ENCODE peak calls at places on chromosome 13, in nine cellular contexts. T is CD8-positive, alpha-beta T cell; U is DND-41; C is IMR-90; W is pancreas; R is psoas muscle; P is fibroblast of lung; E is left ventricle myocardium inferior; A is MM.1S. I is an unnamed sample.

GRCh38 chr13:28624707-28625432 is 34.1 kb upstream of the POMP start:
- DNase-seq in A (no peak), P (no peak), W (no peak), U (no peak), R (no peak), T (no peak), E (no peak), C (no peak), I (no peak)

GRCh38 chr13:100511422-100511821 is 77.2 kb downstream of the GGACT start:
- DNase-seq in U (no peak), C (no peak), W (no peak), P (no peak), R (no peak), E (no peak), A (no peak), T (no peak), I (no peak)

GRCh38 chr13:100532090-100532766 is 56.4 kb downstream of the GGACT start:
- DNase-seq in W (no peak), A (no peak), R (no peak), U (no peak), P (no peak), T (peak; percentile 47), C (no peak), E (no peak), I (no peak)

GRCh38 chr13:96821381-96821780 is 172.9 kb downstream of the OXGR1 start:
- DNase-seq in E (no peak), C (peak; percentile 12), T (no peak), W (no peak), A (no peak), U (no peak), R (no peak), P (peak; percentile 40), I (no peak)

GRCh38 chr13:19658831-19659230 is 25.4 kb downstream of the MPHOSPH8 start:
- DNase-seq in A (no peak), P (no peak), T (no peak), E (no peak), U (no peak), W (no peak), C (no peak), R (no peak), I (no peak)

GRCh38 chr13:23888658-23889597 is at the start of gene MIPEP:
- DNase-seq in R (peak; percentile 93), U (peak; percentile 94), C (peak; percentile 95), A (peak; percentile 88), E (peak; percentile 92), T (peak; percentile 92), W (peak; percentile 92), P (peak; percentile 94), I (peak; percentile 91)

GRCh38 chr13:108656742-108657141 is 27.3 kb downstream of the MYO16 start:
- DNase-seq in P (no peak), R (no peak), U (no peak), A (no peak), W (no peak), T (no peak), E (no peak), C (no peak), I (no peak)

GRCh38 chr13:69980799-69981198 is 126.8 kb upstream of the ATXN8OS start:
- DNase-seq in P (no peak), U (no peak), T (no peak), C (no peak), E (no peak), W (no peak), R (no peak), A (peak; percentile 15), I (no peak)

GRCh38 chr13:23820530-23820929 is 68.7 kb downstream of the MIPEP start:
- DNase-seq in W (no peak), R (no peak), A (no peak), C (no peak), U (no peak), T (no peak), E (no peak), P (no peak), I (no peak)

GRCh38 chr13:28754698-28755545 is 36.2 kb upstream of the SLC46A3 start:
- DNase-seq in E (peak; percentile 36), C (peak; percentile 13), P (peak; percentile 1), W (no peak), A (no peak), R (no peak), U (peak; percentile 71), T (no peak), I (no peak)

GRCh38 chr13:109734002-109734785 is 52.2 kb downstream of the IRS2 start:
- DNase-seq in E (no peak), P (no peak), R (no peak), W (no peak), U (peak; percentile 91), C (no peak), T (no peak), A (no peak), I (no peak)

GRCh38 chr13:92626274-92626673 is 600.3 kb upstream of the GPC6 start:
- DNase-seq in P (no peak), R (no peak), C (no peak), W (no peak), A (no peak), E (no peak), T (no peak), U (no peak), I (no peak)

GRCh38 chr13:40439928-40440327 is 226.5 kb downstream of the FOXO1 start:
- DNase-seq in W (no peak), R (peak; percentile 51), C (no peak), E (peak; percentile 30), A (no peak), P (no peak), T (no peak), U (no peak), I (no peak)
- H3K27ac ChIP-seq in W (peak overlapping the region; percentile 56), R (peak overlapping the region; percentile 68), C (no peak overlapping the region), E (peak overlapping the region; percentile 81), A (no peak overlapping the region), P (no peak overlapping the region), T (no peak overlapping the region), U (no peak overlapping the region), I (no peak overlapping the region)

DNA sequence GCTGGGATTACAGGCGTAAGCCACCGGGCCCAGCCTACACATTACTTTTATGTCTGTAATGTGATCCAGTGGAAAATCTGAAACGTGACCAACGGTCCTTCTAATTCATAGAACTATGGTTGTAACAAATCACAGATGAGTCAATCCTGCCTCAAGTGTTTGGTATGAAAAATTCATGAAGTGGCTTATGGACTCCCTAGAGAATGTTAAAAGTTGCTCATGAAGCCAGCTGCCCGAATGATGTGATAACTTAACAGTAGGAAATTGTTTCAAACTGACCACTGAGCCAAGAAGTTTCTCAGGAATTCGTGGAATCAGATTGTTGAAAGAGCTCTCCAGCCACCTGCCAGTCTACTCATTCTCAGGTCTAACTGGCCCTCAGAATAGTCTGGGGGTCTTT is 59.4 kb upstream of the FARP1 start:
- DNase-seq in A (no peak), T (no peak), W (no peak), E (no peak), C (peak; percentile 98), U (no peak), R (no peak), P (peak; percentile 75), I (no peak)
- TF ChIP-seq CTCF in A (no peak), T (no peak), W (no peak), E (no peak), C (peak; percentile 48), U (no peak), R (no peak), P (peak; percentile 6), I (no peak)

GRCh38 chr13:75455962-75456361 is 26.0 kb downstream of the TBC1D4 start:
- DNase-seq in P (no peak), C (no peak), E (no peak), A (no peak), U (no peak), T (no peak), W (no peak), R (no peak), I (no peak)

GRCh38 chr13:75458696-75459422 is 23.1 kb downstream of the TBC1D4 start:
- DNase-seq in C (no peak), U (no peak), P (no peak), A (peak; percentile 74), E (peak; percentile 41), T (no peak), W (peak; percentile 74), R (peak; percentile 35), I (no peak)

GRCh38 chr13:75452564-75452963 is 29.4 kb downstream of the TBC1D4 start:
- DNase-seq in A (no peak), R (no peak), E (no peak), W (no peak), C (no peak), U (no peak), T (no peak), P (peak; percentile 25), I (peak; percentile 39)

DNA sequence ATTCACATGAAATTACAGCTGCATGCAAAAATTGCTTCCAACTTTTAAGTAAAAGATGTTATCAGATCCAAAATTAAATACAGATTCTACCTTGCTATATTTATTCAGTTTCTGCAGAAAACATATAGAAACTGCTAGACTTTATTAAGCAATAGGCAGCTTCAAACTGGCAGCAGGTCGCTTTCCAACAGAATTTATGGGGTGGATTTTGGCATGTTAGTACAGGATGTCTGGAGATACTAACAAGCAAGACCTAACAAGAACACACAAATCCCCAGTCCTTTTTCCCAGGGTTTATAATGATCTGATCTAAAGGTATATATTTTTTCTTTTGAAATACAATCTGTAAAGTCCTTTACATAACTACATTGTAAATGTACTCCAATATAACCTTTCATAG is 27.5 kb downstream of the TBC1D4 start:
- DNase-seq in E (no peak), U (no peak), A (no peak), R (no peak), T (no peak), C (no peak), P (no peak), W (no peak), I (peak; percentile 60)
- H3K27ac ChIP-seq in E (peak overlapping the region; percentile 3), U (no peak overlapping the region), A (no peak overlapping the region), R (peak overlapping the region; percentile 92), T (no peak overlapping the region), C (no peak overlapping the region), P (no peak overlapping the region), W (no peak overlapping the region), I (peak overlapping the region; percentile 90)

GRCh38 chr13:113184568-113185440 is 23.7 kb downstream of the PCID2 start:
- DNase-seq in E (no peak), U (peak; percentile 29), A (no peak), C (no peak), T (peak; percentile 76), P (no peak), R (no peak), W (no peak), I (no peak)

GRCh38 chr13:113183450-113184129 is 24.9 kb downstream of the PCID2 start:
- DNase-seq in W (no peak), E (no peak), A (no peak), T (no peak), U (no peak), C (no peak), P (no peak), R (no peak), I (no peak)

GRCh38 chr13:113186061-113186900 is 22.2 kb downstream of the PCID2 start:
- DNase-seq in W (no peak), T (no peak), E (no peak), P (no peak), R (no peak), A (no peak), U (no peak), C (no peak), I (no peak)

GRCh38 chr13:113187905-113188595 is 20.4 kb downstream of the PCID2 start:
- DNase-seq in P (peak; percentile 68), A (no peak), R (no peak), W (no peak), U (no peak), E (no peak), C (peak; percentile 33), T (no peak), I (no peak)

DNA sequence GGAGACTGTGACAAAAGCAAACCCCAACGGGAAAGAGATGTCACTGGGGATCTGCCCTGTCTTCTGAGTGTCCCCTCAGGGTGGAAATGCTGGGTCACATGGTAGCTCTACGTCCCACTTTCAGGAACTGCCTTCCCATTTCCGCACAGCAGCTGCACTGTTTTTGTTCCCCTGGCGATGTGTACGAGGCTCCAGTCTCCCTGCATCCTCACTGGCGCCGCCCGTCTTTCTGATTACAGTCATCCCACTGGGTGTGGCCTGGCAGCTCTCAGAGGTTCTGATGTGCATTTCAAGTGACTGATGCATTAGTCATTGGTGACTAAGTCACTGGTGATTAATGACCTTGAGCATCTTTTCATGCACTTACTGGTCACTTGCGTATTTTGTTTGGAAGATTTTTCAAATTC is 21.2 kb downstream of the PCID2 start:
- DNase-seq in E (peak; percentile 87), C (peak; percentile 100), P (peak; percentile 99), A (no peak), R (peak; percentile 93), U (no peak), W (peak; percentile 32), T (no peak), I (peak; percentile 97)
- TF ChIP-seq CTCF in E (peak; percentile 20), C (no peak), P (no peak), A (no peak), R (no peak), U (no peak), W (no peak), T (no peak), I (no peak)